ENCODE peak calls at places on chromosomes 12 and 14, in four cellular contexts. R is transverse colon, U is ovary, Y is K562. B is an unnamed sample.

GRCh38 chr14:54348923-54349615 is 47.7 kb upstream of the CDKN3 start:
- DNase-seq in R (no peak), U (peak; percentile 63), Y (no peak), B (peak; percentile 59)

GRCh38 chr12:39581592-39581991 is 38.0 kb downstream of the ABCD2 start:
- DNase-seq in R (no peak), U (no peak), Y (no peak), B (no peak)

GRCh38 chr12:6235906-6236640 is 35.9 kb downstream of the CD9 start:
- DNase-seq in R (no peak), U (no peak), Y (no peak), B (no peak)

GRCh38 chr12:26198742-26199141 is 3.4 kb downstream of the SSPN start:
- DNase-seq in R (no peak), U (no peak), Y (no peak), B (no peak)

GRCh38 chr12:92444763-92445162 is 258.0 kb upstream of the PLEKHG7 start:
- DNase-seq in R (peak; percentile 24), U (no peak), Y (no peak), B (peak; percentile 48)

GRCh38 chr12:7130791-7131501 is 775 bp downstream of the CLSTN3 start:
- DNase-seq in R (peak; percentile 64), U (peak; percentile 75), Y (peak; percentile 56), B (peak; percentile 73)

GRCh38 chr14:39860837-39861236 is 428.6 kb upstream of the FBXO33 start:
- DNase-seq in R (no peak), U (no peak), Y (no peak), B (no peak)

GRCh38 chr12:617304-617915 is 45.8 kb downstream of the NINJ2 start:
- DNase-seq in R (peak; percentile 46), U (peak; percentile 81), Y (no peak), B (peak; percentile 68)

GRCh38 chr12:80154261-80154660 is 54.9 kb downstream of the OTOGL start:
- DNase-seq in R (no peak), U (no peak), Y (no peak), B (no peak)

GRCh38 chr12:78406776-78407335 is 457.7 kb upstream of the SYT1 start:
- DNase-seq in R (no peak), U (no peak), Y (no peak), B (no peak)

GRCh38 chr12:80892597-80893445 is 44.9 kb downstream of the LIN7A start:
- DNase-seq in R (no peak), U (no peak), Y (no peak), B (no peak)

GRCh38 chr12:102171951-102172350 is 25.7 kb downstream of the PMCH start:
- DNase-seq in R (no peak), U (no peak), Y (no peak), B (no peak)

GRCh38 chr12:124465473-124465872 is 101.9 kb downstream of the NCOR2 start:
- DNase-seq in R (no peak), U (no peak), Y (no peak), B (no peak)

GRCh38 chr14:105930572-105930971 is 404.2 kb downstream of the TMEM121 start:
- DNase-seq in R (no peak), U (no peak), Y (no peak), B (no peak)

GRCh38 chr14:104712881-104713734 is 10.9 kb upstream of the ADSS1 start:
- DNase-seq in R (no peak), U (no peak), Y (no peak), B (no peak)

GRCh38 chr14:58805605-58806358 is 168.0 kb downstream of the DACT1 start:
- DNase-seq in R (no peak), U (no peak), Y (no peak), B (no peak)

GRCh38 chr14:53715390-53715730 is 241.3 kb downstream of the BMP4 start:
- DNase-seq in R (no peak), U (no peak), Y (no peak), B (no peak)

GRCh38 chr12:40969796-40970195 is 218.3 kb upstream of the PDZRN4 start:
- DNase-seq in R (no peak), U (no peak), Y (no peak), B (no peak)

GRCh38 chr14:57293851-57294837 is 25.4 kb downstream of the AP5M1 start:
- DNase-seq in R (no peak), U (no peak), Y (no peak), B (no peak)

GRCh38 chr12:47742253-47742825 is 16.3 kb downstream of the RAPGEF3 start:
- DNase-seq in R (peak; percentile 79), U (peak; percentile 77), Y (peak; percentile 76), B (peak; percentile 74)

GRCh38 chr12:67069451-67070306 is 199.5 kb upstream of the CAND1 start:
- DNase-seq in R (peak; percentile 35), U (peak; percentile 52), Y (no peak), B (peak; percentile 40)

GRCh38 chr14:73725116-73726024 is 11.2 kb upstream of the PNMA1 start:
- DNase-seq in R (no peak), U (peak; percentile 51), Y (peak; percentile 88), B (no peak)
- TF ChIP-seq POLR2A in R (no peak), U (no peak), Y (no peak), B (no peak)

GRCh38 chr14:91284146-91284790 is 39.8 kb upstream of the GPR68 start:
- DNase-seq in R (no peak), U (peak; percentile 47), Y (no peak), B (peak; percentile 42)
- H3K4me1 ChIP-seq in R (no peaks in the 10 kb centered on the region), U (no peaks in the 10 kb centered on the region), Y (no peaks in the 10 kb centered on the region), B (peaks cover 11% of the 10 kb centered on the region)

DNA sequence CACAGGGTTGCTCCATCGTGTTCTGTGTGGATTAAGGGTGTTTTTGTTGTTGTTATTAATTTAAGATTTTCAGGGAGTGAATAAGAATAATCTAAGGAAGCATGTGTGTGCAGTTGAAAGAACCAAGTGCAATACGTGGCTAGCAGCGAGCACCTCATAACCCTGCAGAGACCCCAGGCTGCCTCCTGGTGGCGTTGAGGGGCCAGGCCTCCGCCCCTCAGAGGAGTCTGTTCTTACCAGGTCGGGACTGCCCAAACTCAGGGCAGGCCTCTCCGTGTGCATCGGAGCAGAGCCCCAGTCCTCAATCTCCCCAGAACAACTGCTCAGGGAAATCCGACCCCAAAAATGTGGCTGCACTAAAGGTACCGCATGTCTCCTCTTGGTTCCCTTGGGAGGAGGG is 36.8 kb downstream of the IL31 start:
- DNase-seq in R (no peak), U (no peak), Y (peak; percentile 37), B (no peak)
- TF ChIP-seq CTCF in R (no peak), U (no peak), Y (peak; percentile 43), B (no peak)

GRCh38 chr12:69470189-69471094 is at the start of gene FRS2:
- DNase-seq in R (peak; percentile 93), U (peak; percentile 94), Y (peak; percentile 93), B (peak; percentile 95)
- TF ChIP-seq POLR2A in R (peak; percentile 85), U (peak; percentile 81), Y (peak; percentile 91), B (peak; percentile 39)

DNA sequence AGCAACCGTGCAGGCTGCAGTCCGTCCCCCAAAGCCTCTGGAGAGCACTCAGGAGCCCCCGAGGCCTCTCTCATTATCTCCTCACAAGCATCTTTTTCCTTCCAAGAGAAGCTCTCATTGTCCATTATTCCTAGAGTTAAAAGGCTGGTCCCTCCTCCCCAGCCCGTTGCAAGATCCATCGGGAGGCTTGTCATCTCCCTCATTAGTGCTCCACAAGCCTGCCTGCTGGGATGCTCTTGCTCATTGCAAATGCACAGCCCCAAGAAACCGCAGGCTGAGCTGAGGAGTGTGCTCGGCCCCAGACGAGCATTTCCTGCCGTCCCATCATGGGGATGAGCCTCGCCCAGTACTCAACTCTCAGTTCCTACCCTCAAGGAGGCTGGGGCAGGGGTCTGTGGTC is 23.3 kb downstream of the NUAK1 start:
- DNase-seq in R (no peak), U (no peak), Y (no peak), B (no peak)
- H3K4me1 ChIP-seq in R (peaks cover 14% of the 10 kb centered on the region), U (peaks cover 17% of the 10 kb centered on the region), Y (no peaks in the 10 kb centered on the region), B (peaks cover 9% of the 10 kb centered on the region)

GRCh38 chr12:20716037-20716436 is 20.9 kb downstream of the SLCO1C1 start:
- DNase-seq in R (peak; percentile 28), U (no peak), Y (no peak), B (no peak)
- TF ChIP-seq CTCF in R (peak; percentile 27), U (no peak), Y (no peak), B (no peak)

DNA sequence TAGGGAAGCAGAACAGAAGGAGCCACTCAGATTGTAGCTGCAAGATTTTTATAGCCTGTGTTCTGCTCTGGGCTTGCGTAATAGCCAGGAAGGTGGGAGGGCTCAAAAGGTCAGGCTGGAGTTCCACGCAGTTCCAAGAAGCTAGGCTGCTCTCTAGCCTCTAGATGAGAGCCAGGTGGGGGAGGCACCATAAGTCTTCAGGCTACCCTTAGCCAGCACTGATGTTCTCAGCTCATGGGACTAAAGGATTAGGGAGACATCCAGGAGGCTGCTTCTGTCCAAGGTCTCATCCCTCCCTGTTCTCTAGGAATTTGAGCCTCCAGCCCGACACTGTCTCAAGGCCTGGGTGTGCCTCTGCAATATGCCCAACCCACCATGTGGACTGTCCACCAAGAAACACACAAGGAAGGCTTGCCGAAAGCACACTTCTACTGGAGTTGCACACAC is 1.7 kb downstream of the LMBR1L start:
- DNase-seq in R (peak; percentile 76), U (peak; percentile 84), Y (peak; percentile 84), B (peak; percentile 90)
- TF ChIP-seq POLR2A in R (peak; percentile 26), U (peak; percentile 47), Y (no peak), B (no peak)

GRCh38 chr12:1698638-1699214 is 7.9 kb downstream of the ADIPOR2 start:
- DNase-seq in R (no peak), U (no peak), Y (no peak), B (no peak)
- H3K4me1 ChIP-seq in R (peaks cover 7% of the 10 kb centered on the region), U (peaks cover 9% of the 10 kb centered on the region), Y (peaks cover 7% of the 10 kb centered on the region), B (peaks cover 8% of the 10 kb centered on the region)

DNA sequence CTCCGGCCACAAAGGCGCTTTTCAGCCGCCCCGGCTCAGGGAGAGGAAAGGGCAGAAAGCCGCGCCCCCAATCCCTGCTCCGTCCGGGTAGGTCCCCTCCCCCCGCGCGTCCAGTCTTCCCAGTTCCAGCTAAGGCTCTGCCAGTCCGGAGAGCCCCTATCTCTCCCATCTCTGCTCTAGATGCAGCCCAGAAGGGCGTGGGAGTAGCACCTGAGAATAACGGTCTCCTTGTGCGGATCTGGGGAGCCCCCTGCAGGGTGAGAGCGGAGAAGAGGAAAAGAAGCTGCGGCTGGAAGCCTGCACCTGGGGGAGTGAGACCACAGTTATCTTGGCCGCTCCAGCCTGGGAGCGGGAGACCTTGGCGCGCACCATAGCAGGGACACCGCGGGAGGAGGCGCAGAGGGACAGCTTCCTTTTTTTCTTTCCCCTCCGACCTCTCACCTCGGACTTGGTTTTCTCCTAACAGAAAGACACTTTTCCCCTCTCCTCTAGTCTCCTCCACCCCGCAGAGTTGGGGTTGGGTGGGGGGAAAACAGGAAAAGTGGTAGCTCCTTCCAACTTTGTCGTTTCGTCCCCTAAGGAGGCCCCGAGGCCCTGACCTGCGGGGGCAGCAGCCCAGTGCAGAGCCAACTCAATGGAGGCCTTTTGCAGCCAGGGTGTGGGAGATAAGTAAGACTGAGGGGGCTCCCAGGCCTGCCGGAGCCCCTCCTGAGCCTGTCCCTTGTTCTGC is 2.4 kb downstream of the DHH start:
- DNase-seq in R (no peak), U (peak; percentile 62), Y (peak; percentile 98), B (peak; percentile 96)
- TF ChIP-seq CTCF in R (peak; percentile 15), U (no peak), Y (peak; percentile 91), B (peak; percentile 25)